ENCODE peak calls at places on chromosomes 7 and 10, in four cellular contexts. B is activated T-cell treated with anti-CD3 and anti-CD28 coated beads, Interleukin-2, amount 50 U/mL, for 4 hours; S is bronchial epithelial cell; Z is HAP-1. Q is an unnamed sample.

GRCh38 chr10:1632141-1632540 is 105.2 kb downstream of the ADARB2 start:
- DNase-seq in B (no peak), S (no peak), Z (no peak), Q (no peak)

GRCh38 chr7:46854958-46855473 is 726.9 kb downstream of the TNS3 start:
- DNase-seq in B (no peak), S (peak; percentile 18), Z (no peak), Q (no peak)

GRCh38 chr10:118914626-118915025 is 114.9 kb upstream of the NANOS1 start:
- DNase-seq in B (no peak), S (no peak), Z (no peak), Q (no peak)

GRCh38 chr10:126278846-126279245 is 109.4 kb downstream of the ADAM12 start:
- DNase-seq in B (no peak), S (no peak), Z (peak; percentile 47), Q (no peak)

GRCh38 chr7:132495931-132496330 is 80.3 kb downstream of the PLXNA4 start:
- DNase-seq in B (no peak), S (no peak), Z (no peak), Q (no peak)

GRCh38 chr7:151339651-151340377 is 1.8 kb upstream of the NUB1 start:
- DNase-seq in B (no peak), S (no peak), Z (no peak), Q (no peak)

GRCh38 chr10:110033724-110034235 is 26.0 kb downstream of the ADD3 start:
- DNase-seq in B (no peak), S (no peak), Z (no peak), Q (no peak)

GRCh38 chr7:1129431-1129830 is 30.6 kb downstream of the ZFAND2A start:
- DNase-seq in B (no peak), S (no peak), Z (no peak), Q (no peak)

GRCh38 chr10:86658751-86659150 is 4.4 kb downstream of the OPN4 start:
- DNase-seq in B (no peak), S (no peak), Z (no peak), Q (no peak)

GRCh38 chr10:5628798-5629788 is 37.3 kb downstream of the ASB13 start:
- DNase-seq in B (no peak), S (no peak), Z (no peak), Q (no peak)

GRCh38 chr10:101133489-101134298 is 2.6 kb downstream of the TLX1 start:
- DNase-seq in B (no peak), S (no peak), Z (no peak), Q (no peak)

GRCh38 chr10:24727811-24728210 is 4.1 kb upstream of the ARHGAP21 start:
- DNase-seq in B (no peak), S (no peak), Z (no peak), Q (no peak)

GRCh38 chr10:62248465-62248864 is 20.2 kb downstream of the RTKN2 start:
- DNase-seq in B (no peak), S (no peak), Z (no peak), Q (no peak)

GRCh38 chr7:47979145-47979831 is at the start of gene HUS1:
- DNase-seq in B (peak; percentile 90), S (peak; percentile 66), Z (peak; percentile 94), Q (peak; percentile 90)

GRCh38 chr7:140062118-140062527 is 628 bp downstream of the PARP12 start:
- DNase-seq in B (peak; percentile 54), S (no peak), Z (peak; percentile 22), Q (no peak)